ENCODE peak calls at places on chromosomes 11 and 22, in four cellular contexts. M, E, K and Z are unnamed samples.

GRCh38 chr11:86473991-86474833 is 99.5 kb downstream of the CCDC81 start:
- DNase-seq in E (peak; percentile 86), K (no peak), M (no peak), Z (no peak)

GRCh38 chr22:45268167-45268957 is 16.4 kb upstream of the UPK3A start:
- DNase-seq in M (peak; percentile 55), E (no peak), K (no peak), Z (no peak)

GRCh38 chr11:128318856-128319474 is 268.4 kb downstream of the ETS1 start:
- DNase-seq in E (peak; percentile 44), M (no peak), K (no peak), Z (no peak)

GRCh38 chr11:132064987-132065620 is 694.7 kb downstream of the NTM start:
- DNase-seq in M (no peak), K (no peak), E (peak; percentile 99), Z (no peak)

GRCh38 chr22:36010913-36011312 is 17.7 kb downstream of the RBFOX2 start:
- DNase-seq in K (no peak), E (peak; percentile 92), M (no peak), Z (no peak)

GRCh38 chr11:22049276-22049675 is 143.6 kb upstream of the ANO5 start:
- DNase-seq in M (no peak), E (no peak), K (no peak), Z (no peak)

GRCh38 chr22:26457661-26458272 is 25.8 kb downstream of the HPS4 start:
- DNase-seq in E (no peak), K (no peak), M (no peak), Z (no peak)

GRCh38 chr11:59641156-59641555 is 25.6 kb upstream of the OSBP start:
- DNase-seq in K (no peak), E (peak; percentile 4), M (no peak), Z (no peak)

GRCh38 chr11:66371627-66372415 is at the start of gene SLC29A2:
- DNase-seq in M (peak; percentile 93), E (no peak), K (peak; percentile 82), Z (peak; percentile 90)

DNA sequence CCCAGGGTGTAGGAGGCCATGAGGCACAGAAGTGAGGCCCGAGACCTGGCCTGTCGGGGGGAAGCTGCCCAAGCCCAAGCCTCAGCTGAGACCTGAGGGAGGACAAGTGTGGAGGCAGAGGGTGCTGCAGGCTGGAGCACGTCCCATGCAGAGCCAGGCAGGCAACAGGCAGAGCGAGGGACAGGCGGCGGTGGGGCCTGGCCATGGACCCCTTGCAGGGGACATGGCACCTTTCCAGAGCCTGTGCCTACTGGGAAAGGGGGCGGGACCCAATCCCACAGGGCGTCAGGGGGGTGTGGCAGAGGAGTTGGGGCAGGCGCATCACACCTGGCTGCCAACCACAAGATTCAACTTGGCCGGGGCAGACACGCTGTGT is 4.3 kb downstream of the TNNI2 start:
- DNase-seq in K (no peak), E (no peak), M (no peak), Z (no peak)
- H3K27ac ChIP-seq in K (no peak overlapping the region), E (no peak overlapping the region), M (no peak overlapping the region), Z (no peak overlapping the region)

GRCh38 chr11:110960167-110960566 is 247.9 kb upstream of the ARHGAP20 start:
- DNase-seq in E (no peak), K (no peak), M (no peak), Z (no peak)

GRCh38 chr11:110968348-110969062 is 256.3 kb upstream of the ARHGAP20 start:
- DNase-seq in K (no peak), E (peak; percentile 46), M (no peak), Z (no peak)

GRCh38 chr11:110962907-110963306 is 250.7 kb upstream of the ARHGAP20 start:
- DNase-seq in E (peak; percentile 77), M (no peak), K (no peak), Z (no peak)

GRCh38 chr11:110971110-110971509 is 258.9 kb upstream of the ARHGAP20 start:
- DNase-seq in K (no peak), E (peak; percentile 69), M (no peak), Z (no peak)

GRCh38 chr11:110966131-110966530 is 253.9 kb upstream of the ARHGAP20 start:
- DNase-seq in E (no peak), M (no peak), K (no peak), Z (no peak)
- TF ChIP-seq POLR2A in E (no peak), M (no peak), K (no peak), Z (no peak)

GRCh38 chr11:44307340-44308099 is 2.4 kb downstream of the ALX4 start:
- DNase-seq in K (no peak), M (no peak), E (no peak), Z (no peak)

GRCh38 chr11:44309483-44310197 is at the start of gene ALX4:
- DNase-seq in K (no peak), M (peak; percentile 33), E (no peak), Z (no peak)

GRCh38 chr11:44310198-44310455 is 188 bp upstream of the ALX4 start:
- DNase-seq in E (no peak), M (no peak), K (no peak), Z (no peak)

GRCh38 chr11:44308256-44308922 is 1.6 kb downstream of the ALX4 start:
- DNase-seq in E (no peak), K (no peak), M (no peak), Z (no peak)

GRCh38 chr11:44308923-44309482 is 936 bp downstream of the ALX4 start:
- DNase-seq in M (no peak), E (no peak), K (no peak), Z (no peak)
- H3K27ac ChIP-seq in M (no peak overlapping the region), E (no peak overlapping the region), K (no peak overlapping the region), Z (no peak overlapping the region)

GRCh38 chr22:28792491-28793383 is 7.6 kb downstream of the XBP1 start:
- DNase-seq in K (no peak), M (peak; percentile 48), E (no peak), Z (no peak)
- TF ChIP-seq POLR2A in K (no peak), M (no peak), E (no peak), Z (no peak)